ENCODE peak calls at places on chromosomes 2 and 18, in ten cellular contexts. U, W, V, O, S, L, Z, K, P and B are unnamed samples.

GRCh38 chr2:7572460-7572859 is 655.2 kb downstream of the RNF144A start:
- DNase-seq in U (no peak), W (no peak), V (no peak), O (no peak), S (no peak), L (no peak), Z (no peak), K (no peak), P (no peak), B (no peak)

GRCh38 chr2:120596191-120596781 is 139.4 kb upstream of the GLI2 start:
- DNase-seq in U (no peak), W (no peak), V (peak), O (no peak), S (no peak), L (no peak), Z (no peak), K (no peak), P (peak), B (no peak)

GRCh38 chr18:79662051-79662450 is 17.6 kb upstream of the CTDP1 start:
- DNase-seq in U (no peak), W (no peak), V (no peak), O (no peak), S (no peak), L (no peak), Z (no peak), K (no peak), P (no peak), B (no peak)

GRCh38 chr2:75526842-75527241 is 33.9 kb downstream of the EVA1A start:
- DNase-seq in U (no peak), W (no peak), V (no peak), O (no peak), S (no peak), L (no peak), Z (no peak), K (no peak), P (no peak), B (no peak)

GRCh38 chr18:45839415-45840395 is 14.2 kb downstream of the SIGLEC15 start:
- DNase-seq in U (peak), W (peak), V (peak), O (peak), S (peak), L (no peak), Z (peak), K (peak), P (no peak), B (no peak)

GRCh38 chr2:60413819-60414178 is 139.7 kb downstream of the BCL11A start:
- DNase-seq in U (no peak), W (no peak), V (no peak), O (no peak), S (no peak), L (no peak), Z (no peak), K (no peak), P (no peak), B (no peak)

GRCh38 chr2:3214827-3215404 is 162.7 kb downstream of the EIPR1 start:
- DNase-seq in U (no peak), W (no peak), V (no peak), O (no peak), S (no peak), L (no peak), Z (no peak), K (no peak), P (no peak), B (no peak)

GRCh38 chr18:75823376-75823950 is 396.0 kb upstream of the SMIM21 start:
- DNase-seq in U (no peak), W (no peak), V (no peak), O (no peak), S (no peak), L (no peak), Z (no peak), K (no peak), P (no peak), B (no peak)

GRCh38 chr2:112836695-112837117 is at the start of gene IL1B:
- DNase-seq in U (peak), W (no peak), V (peak), O (no peak), S (no peak), L (no peak), Z (peak), K (peak), P (no peak), B (no peak)

GRCh38 chr2:5766621-5767020 is 74.4 kb downstream of the SOX11 start:
- DNase-seq in U (peak), W (no peak), V (no peak), O (no peak), S (no peak), L (no peak), Z (peak), K (no peak), P (no peak), B (no peak)

GRCh38 chr2:18411571-18411970 is 148.9 kb downstream of the RDH14 start:
- DNase-seq in U (no peak), W (no peak), V (no peak), O (no peak), S (no peak), L (no peak), Z (no peak), K (no peak), P (no peak), B (no peak)

GRCh38 chr2:18412980-18413793 is 147.3 kb downstream of the RDH14 start:
- DNase-seq in U (peak), W (no peak), V (peak), O (no peak), S (no peak), L (no peak), Z (peak), K (no peak), P (no peak), B (no peak)

GRCh38 chr2:18410543-18410942 is 149.9 kb downstream of the RDH14 start:
- DNase-seq in U (no peak), W (no peak), V (no peak), O (no peak), S (no peak), L (no peak), Z (no peak), K (no peak), P (no peak), B (no peak)

DNA sequence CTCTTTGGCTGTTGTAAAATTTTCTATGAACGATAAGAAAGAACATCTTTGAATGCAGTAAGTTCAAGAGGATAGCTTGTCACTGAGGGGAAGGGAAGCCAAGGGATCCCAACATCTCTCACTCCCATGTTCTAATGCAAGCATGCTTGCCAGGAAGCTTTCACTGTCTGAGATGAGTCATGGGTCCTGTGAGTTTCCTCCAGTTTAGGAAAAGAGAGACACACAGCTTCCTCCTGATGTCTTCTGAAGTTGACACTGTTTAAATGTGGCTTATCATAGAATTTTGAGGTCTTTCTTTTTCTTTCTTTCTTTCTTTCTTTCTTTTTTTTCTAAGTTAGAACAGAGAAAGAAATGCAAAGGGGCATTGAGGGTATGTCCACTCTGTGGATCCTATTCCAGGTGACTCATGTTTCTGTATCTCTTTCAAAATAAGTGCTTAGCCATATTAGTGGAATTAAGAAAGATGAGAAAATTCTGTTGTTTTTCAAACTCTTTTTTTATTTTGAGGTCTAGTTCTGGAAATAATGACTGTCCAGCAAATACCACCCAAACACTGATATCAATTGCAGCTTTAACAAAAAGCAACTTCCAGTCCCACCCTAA is 146.6 kb downstream of the RDH14 start:
- DNase-seq in U (peak), W (no peak), V (peak), O (no peak), S (peak), L (peak), Z (peak), K (peak), P (no peak), B (no peak)
- H3K4me3 ChIP-seq in U (no peak), W (no peak), V (no peak), O (no peak), S (no peak), L (peak), Z (no peak), K (no peak), P (no peak), B (no peak)

DNA sequence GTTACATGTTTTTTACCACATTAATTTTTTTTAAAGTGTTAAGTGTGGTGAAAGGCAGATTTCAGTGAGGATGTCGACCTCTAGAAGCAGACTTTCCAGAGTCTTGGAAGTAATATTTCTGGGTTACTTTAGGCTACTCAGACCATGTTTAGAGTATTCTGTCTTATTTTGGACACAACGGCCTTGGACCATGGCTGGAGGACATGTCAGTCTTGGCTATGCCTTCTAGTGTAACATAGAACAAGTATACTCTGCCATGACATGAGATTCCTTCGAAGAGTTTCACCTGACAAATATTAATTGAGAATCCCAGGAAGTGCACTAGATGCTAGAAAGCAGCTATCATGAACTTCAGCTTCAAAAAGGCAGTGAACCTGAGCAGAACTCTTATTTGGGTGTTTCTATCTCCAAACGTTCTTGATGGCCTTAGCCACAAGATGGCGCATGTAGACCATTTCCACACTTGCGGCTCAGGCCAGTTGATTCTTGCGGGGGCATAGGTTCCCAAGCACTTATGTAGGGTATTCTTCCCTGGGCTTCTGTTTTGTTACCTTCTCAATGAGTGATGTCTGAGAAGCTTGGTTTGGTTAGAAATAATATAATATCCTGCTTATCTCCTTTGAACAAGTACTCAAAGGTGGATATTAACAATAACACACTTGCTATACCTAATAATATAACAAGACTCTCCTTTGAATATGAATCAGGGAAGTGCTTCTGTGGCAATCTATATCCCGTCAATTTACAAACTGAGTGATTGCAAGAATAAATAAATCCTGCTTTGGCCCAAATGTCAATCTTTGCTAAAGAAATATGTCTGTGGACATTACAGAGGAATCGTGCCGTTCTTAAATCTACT is 62.0 kb downstream of the CACNB4 start:
- DNase-seq in U (peak), W (peak), V (peak), O (peak), S (peak), L (peak), Z (peak), K (no peak), P (no peak), B (peak)
- H3K4me3 ChIP-seq in U (no peak), W (no peak), V (no peak), O (no peak), S (no peak), L (no peak), Z (no peak), K (no peak), P (no peak), B (no peak)

GRCh38 chr2:182817558-182817957 is 48.9 kb downstream of the FRZB start:
- DNase-seq in U (no peak), W (no peak), V (no peak), O (no peak), S (no peak), L (no peak), Z (no peak), K (no peak), P (no peak), B (no peak)

GRCh38 chr2:182819412-182819811 is 47.0 kb downstream of the FRZB start:
- DNase-seq in U (no peak), W (no peak), V (no peak), O (no peak), S (no peak), L (no peak), Z (no peak), K (no peak), P (no peak), B (no peak)

GRCh38 chr2:182821172-182821571 is 45.3 kb downstream of the FRZB start:
- DNase-seq in U (peak), W (no peak), V (no peak), O (no peak), S (no peak), L (no peak), Z (peak), K (no peak), P (no peak), B (no peak)

GRCh38 chr2:182816856-182817255 is 49.6 kb downstream of the FRZB start:
- DNase-seq in U (peak), W (no peak), V (no peak), O (no peak), S (no peak), L (no peak), Z (peak), K (no peak), P (no peak), B (no peak)

DNA sequence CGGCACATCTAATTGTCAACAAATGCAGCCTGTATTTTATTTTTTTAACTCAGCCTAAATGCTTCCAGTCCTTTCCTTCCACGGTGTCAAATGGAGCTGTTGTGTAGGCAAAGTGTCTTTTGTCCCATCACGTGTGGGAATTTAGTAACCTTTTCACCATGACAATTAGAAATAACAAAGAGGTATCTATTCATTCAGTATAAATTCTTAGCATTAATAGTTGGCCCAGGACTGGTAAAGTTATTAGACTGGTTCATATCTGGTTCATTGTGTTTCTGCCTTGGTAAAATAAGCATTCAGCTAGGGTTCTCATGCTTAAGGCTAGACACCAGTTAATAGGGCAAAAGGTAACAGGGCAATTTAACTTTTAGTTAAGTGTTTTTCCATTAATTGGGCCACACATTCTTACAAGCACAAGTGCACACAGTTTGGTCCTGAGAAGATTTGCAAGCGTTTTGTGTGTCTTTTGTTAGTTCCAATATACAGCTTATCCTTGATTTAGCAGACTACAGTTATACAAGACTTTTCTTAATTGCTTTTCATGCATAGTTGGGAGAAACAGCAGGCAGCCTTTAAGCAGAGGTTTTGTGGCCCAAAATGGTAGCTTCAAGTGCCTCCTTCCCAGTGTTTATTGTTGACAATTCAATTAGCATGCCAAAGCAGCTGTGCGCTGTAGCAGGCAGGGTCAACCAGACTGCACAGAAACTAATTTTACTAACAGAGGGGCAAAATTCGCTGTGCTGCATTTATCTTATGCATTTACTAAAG is 47.7 kb downstream of the FRZB start:
- DNase-seq in U (no peak), W (no peak), V (no peak), O (peak), S (no peak), L (no peak), Z (no peak), K (no peak), P (no peak), B (no peak)
- H3K4me3 ChIP-seq in U (no peak), W (no peak), V (no peak), O (no peak), S (no peak), L (no peak), Z (no peak), K (no peak), P (peak), B (no peak)

DNA sequence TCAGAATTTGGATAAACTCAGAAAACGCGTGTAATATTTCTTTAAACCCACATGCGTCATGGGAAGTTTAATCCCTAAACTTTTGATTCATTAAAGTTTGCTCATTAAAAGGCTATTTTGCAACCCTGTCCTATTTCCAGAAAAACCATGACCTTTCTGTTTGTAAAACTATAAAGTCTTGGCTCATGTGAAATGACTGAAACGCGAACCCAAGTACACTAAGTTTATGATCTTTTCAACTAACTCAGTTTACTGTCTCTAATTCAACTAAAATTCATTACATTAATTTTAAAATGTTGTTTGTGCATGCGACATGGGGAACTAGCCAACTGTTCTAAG is 3.9 kb upstream of the RPL31 start:
- DNase-seq in U (no peak), W (no peak), V (no peak), O (no peak), S (no peak), L (no peak), Z (no peak), K (no peak), P (no peak), B (no peak)
- H3K4me3 ChIP-seq in U (no peak), W (no peak), V (no peak), O (no peak), S (no peak), L (no peak), Z (no peak), K (no peak), P (no peak), B (no peak)

DNA sequence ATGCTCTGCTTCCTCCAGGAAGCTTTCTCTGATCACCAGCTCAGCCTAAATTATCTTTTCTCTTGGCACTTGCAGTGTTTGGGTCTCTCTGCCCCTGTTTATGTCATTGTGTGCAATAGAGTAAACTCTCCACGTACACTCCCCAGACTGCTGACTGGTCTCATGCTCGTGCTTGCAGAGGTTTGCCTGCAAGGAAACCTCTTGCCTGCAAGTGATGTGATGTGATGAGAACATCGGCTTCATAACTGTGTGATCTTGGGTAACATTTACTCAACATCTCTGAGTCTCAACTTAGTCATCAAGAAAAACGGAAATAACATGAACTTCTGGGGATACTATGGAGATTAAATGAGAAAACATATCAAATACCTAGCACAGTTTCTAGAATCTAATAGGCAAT is 92.3 kb downstream of the BIN1 start:
- DNase-seq in U (peak), W (no peak), V (peak), O (no peak), S (no peak), L (no peak), Z (peak), K (peak), P (no peak), B (no peak)
- H3K4me3 ChIP-seq in U (no peak), W (no peak), V (no peak), O (no peak), S (no peak), L (no peak), Z (no peak), K (no peak), P (no peak), B (no peak)